ENCODE peak calls at places on chromosomes 13 and 19, in four cellular contexts. One of them, this sample, is unnamed.

GRCh38 chr13:78595819-78596700 is 7.3 kb downstream of the POU4F1 start:
- DNase-seq in fibroblast of lung: no peak
- DNase-seq in epithelial cell of esophagus: no peak
- DNase-seq in tibial artery: no peak
- DNase-seq in this sample: no peak

GRCh38 chr13:101474419-101474957 is 22.0 kb downstream of the ITGBL1 start:
- DNase-seq in fibroblast of lung: peak
- DNase-seq in tibial artery: peak
- DNase-seq in epithelial cell of esophagus: peak
- DNase-seq in this sample: no peak

GRCh38 chr19:45774765-45775164 is 5.7 kb upstream of the SIX5 start:
- DNase-seq in tibial artery: no peak
- DNase-seq in fibroblast of lung: no peak
- DNase-seq in epithelial cell of esophagus: no peak
- DNase-seq in this sample: no peak

GRCh38 chr19:48302600-48302959 is 22.8 kb upstream of the EMP3 start:
- DNase-seq in tibial artery: no peak
- DNase-seq in epithelial cell of esophagus: no peak
- DNase-seq in fibroblast of lung: no peak
- DNase-seq in this sample: no peak

GRCh38 chr13:35990196-35990595 is 141.0 kb downstream of the DCLK1 start:
- DNase-seq in tibial artery: no peak
- DNase-seq in fibroblast of lung: no peak
- DNase-seq in epithelial cell of esophagus: no peak
- DNase-seq in this sample: no peak

GRCh38 chr13:90792335-90792734 is 555.2 kb upstream of the MIR17HG start:
- DNase-seq in fibroblast of lung: peak
- DNase-seq in epithelial cell of esophagus: peak
- DNase-seq in tibial artery: no peak
- DNase-seq in this sample: no peak

GRCh38 chr19:58059003-58059671 is at the start of gene ZNF135:
- DNase-seq in epithelial cell of esophagus: peak
- DNase-seq in fibroblast of lung: peak
- DNase-seq in tibial artery: peak
- DNase-seq in this sample: peak

GRCh38 chr19:58386166-58386575 is 898 bp upstream of the RPS5 start:
- DNase-seq in fibroblast of lung: no peak
- DNase-seq in epithelial cell of esophagus: no peak
- DNase-seq in tibial artery: no peak
- DNase-seq in this sample: no peak

GRCh38 chr13:74067818-74068217 is 66.4 kb downstream of the KLF12 start:
- DNase-seq in tibial artery: no peak
- DNase-seq in fibroblast of lung: peak
- DNase-seq in epithelial cell of esophagus: peak
- DNase-seq in this sample: no peak

GRCh38 chr13:18936104-18936503 is 245.5 kb downstream of the TUBA3C start:
- DNase-seq in tibial artery: no peak
- DNase-seq in epithelial cell of esophagus: no peak
- DNase-seq in fibroblast of lung: no peak
- DNase-seq in this sample: no peak

GRCh38 chr19:10565028-10565566 is 713 bp downstream of the KRI1 start:
- DNase-seq in epithelial cell of esophagus: peak
- DNase-seq in fibroblast of lung: peak
- DNase-seq in tibial artery: peak
- DNase-seq in this sample: no peak

GRCh38 chr19:1417681-1418493 is 10.5 kb downstream of the DAZAP1 start:
- DNase-seq in tibial artery: no peak
- DNase-seq in epithelial cell of esophagus: no peak
- DNase-seq in fibroblast of lung: no peak
- DNase-seq in this sample: no peak

GRCh38 chr13:61128850-61129645 is 286.6 kb downstream of the PCDH20 start:
- DNase-seq in fibroblast of lung: peak
- DNase-seq in tibial artery: no peak
- DNase-seq in epithelial cell of esophagus: peak
- DNase-seq in this sample: no peak

GRCh38 chr19:30173593-30174356 is 198.4 kb upstream of the ZNF536 start:
- DNase-seq in fibroblast of lung: no peak
- DNase-seq in tibial artery: no peak
- DNase-seq in epithelial cell of esophagus: no peak
- DNase-seq in this sample: no peak

GRCh38 chr13:75132800-75133695 is 348.9 kb downstream of the TBC1D4 start:
- DNase-seq in tibial artery: no peak
- DNase-seq in epithelial cell of esophagus: no peak
- DNase-seq in fibroblast of lung: peak
- DNase-seq in this sample: no peak

GRCh38 chr19:10712754-10713153 is 5.1 kb upstream of the DNM2 start:
- DNase-seq in tibial artery: no peak
- DNase-seq in fibroblast of lung: no peak
- DNase-seq in epithelial cell of esophagus: no peak
- DNase-seq in this sample: no peak

GRCh38 chr19:45211751-45212381 is 33.3 kb downstream of the BLOC1S3 start:
- DNase-seq in epithelial cell of esophagus: no peak
- DNase-seq in tibial artery: no peak
- DNase-seq in fibroblast of lung: peak
- DNase-seq in this sample: no peak

GRCh38 chr13:100089633-100090032 is 740 bp downstream of the PCCA start:
- DNase-seq in tibial artery: no peak
- DNase-seq in epithelial cell of esophagus: peak
- DNase-seq in fibroblast of lung: peak
- DNase-seq in this sample: no peak

GRCh38 chr19:38361633-38362075 is 12.7 kb upstream of the PSMD8 start:
- DNase-seq in epithelial cell of esophagus: peak
- DNase-seq in fibroblast of lung: peak
- DNase-seq in tibial artery: peak
- DNase-seq in this sample: no peak

GRCh38 chr13:113169277-113170272 is 11.1 kb downstream of the PROZ start:
- DNase-seq in tibial artery: no peak
- DNase-seq in fibroblast of lung: no peak
- DNase-seq in epithelial cell of esophagus: no peak
- DNase-seq in this sample: no peak

GRCh38 chr13:87128006-87128405 is 543.2 kb upstream of the SLITRK5 start:
- DNase-seq in epithelial cell of esophagus: peak
- DNase-seq in tibial artery: no peak
- DNase-seq in fibroblast of lung: peak
- DNase-seq in this sample: no peak

GRCh38 chr13:30704596-30704995 is 30.7 kb upstream of the ALOX5AP start:
- DNase-seq in epithelial cell of esophagus: no peak
- DNase-seq in tibial artery: no peak
- DNase-seq in fibroblast of lung: no peak
- DNase-seq in this sample: no peak

GRCh38 chr13:30705672-30706071 is 29.7 kb upstream of the ALOX5AP start:
- DNase-seq in tibial artery: no peak
- DNase-seq in fibroblast of lung: no peak
- DNase-seq in epithelial cell of esophagus: peak
- DNase-seq in this sample: no peak

GRCh38 chr13:30698488-30699005 is 36.8 kb upstream of the ALOX5AP start:
- DNase-seq in epithelial cell of esophagus: no peak
- DNase-seq in tibial artery: no peak
- DNase-seq in fibroblast of lung: no peak
- DNase-seq in this sample: no peak

GRCh38 chr13:30700364-30700763 is 35.0 kb upstream of the ALOX5AP start:
- DNase-seq in tibial artery: no peak
- DNase-seq in fibroblast of lung: no peak
- DNase-seq in epithelial cell of esophagus: no peak
- DNase-seq in this sample: no peak

DNA sequence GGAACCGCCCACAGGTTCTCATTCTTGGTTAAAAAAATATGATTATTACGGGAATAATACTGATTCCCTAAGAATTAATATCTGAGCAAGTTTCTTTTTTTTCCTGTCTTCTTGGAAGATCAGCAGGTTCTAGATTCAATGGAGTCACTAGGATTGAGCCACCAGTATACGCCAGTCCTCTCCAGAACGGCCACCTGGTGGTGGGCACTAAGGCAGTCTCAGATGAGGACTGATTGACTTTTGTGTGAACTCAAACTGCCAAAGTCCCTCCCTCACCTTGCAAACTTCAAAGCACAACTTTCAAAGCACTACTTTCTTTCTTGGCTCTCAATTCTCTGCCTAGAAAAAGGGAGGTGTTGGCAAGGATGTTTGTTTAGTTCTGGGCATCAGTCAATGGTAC is 33.3 kb upstream of the ALOX5AP start:
- DNase-seq in fibroblast of lung: no peak
- DNase-seq in tibial artery: no peak
- DNase-seq in epithelial cell of esophagus: no peak
- DNase-seq in this sample: no peak
- TF ChIP-seq CTCF in fibroblast of lung: no peak
- TF ChIP-seq CTCF in tibial artery: no peak
- TF ChIP-seq CTCF in epithelial cell of esophagus: no peak
- TF ChIP-seq CTCF in this sample: no peak

GRCh38 chr13:111461445-111462149 is 141.2 kb downstream of the TEX29 start:
- DNase-seq in fibroblast of lung: no peak
- DNase-seq in epithelial cell of esophagus: no peak
- DNase-seq in tibial artery: no peak
- DNase-seq in this sample: no peak
- TF ChIP-seq CTCF in fibroblast of lung: no peak
- TF ChIP-seq CTCF in epithelial cell of esophagus: no peak
- TF ChIP-seq CTCF in tibial artery: no peak
- TF ChIP-seq CTCF in this sample: no peak

GRCh38 chr13:33057019-33057785 is 41.0 kb downstream of the KL start:
- DNase-seq in fibroblast of lung: no peak
- DNase-seq in epithelial cell of esophagus: peak
- DNase-seq in tibial artery: peak
- DNase-seq in this sample: no peak
- TF ChIP-seq CTCF in fibroblast of lung: peak
- TF ChIP-seq CTCF in epithelial cell of esophagus: peak
- TF ChIP-seq CTCF in tibial artery: peak
- TF ChIP-seq CTCF in this sample: no peak

GRCh38 chr19:15263361-15263985 is 31.2 kb upstream of the EPHX3 start:
- DNase-seq in epithelial cell of esophagus: no peak
- DNase-seq in tibial artery: no peak
- DNase-seq in fibroblast of lung: no peak
- DNase-seq in this sample: no peak

GRCh38 chr19:15259900-15260299 is 27.7 kb upstream of the EPHX3 start:
- DNase-seq in fibroblast of lung: no peak
- DNase-seq in tibial artery: no peak
- DNase-seq in epithelial cell of esophagus: no peak
- DNase-seq in this sample: no peak

GRCh38 chr19:15264061-15264932 is 32.0 kb upstream of the EPHX3 start:
- DNase-seq in tibial artery: peak
- DNase-seq in epithelial cell of esophagus: peak
- DNase-seq in fibroblast of lung: peak
- DNase-seq in this sample: peak

GRCh38 chr19:15260939-15261338 is 28.7 kb upstream of the EPHX3 start:
- DNase-seq in fibroblast of lung: no peak
- DNase-seq in tibial artery: no peak
- DNase-seq in epithelial cell of esophagus: no peak
- DNase-seq in this sample: no peak

GRCh38 chr19:15262011-15262410 is 29.8 kb upstream of the EPHX3 start:
- DNase-seq in epithelial cell of esophagus: no peak
- DNase-seq in fibroblast of lung: no peak
- DNase-seq in tibial artery: no peak
- DNase-seq in this sample: no peak
- TF ChIP-seq CTCF in epithelial cell of esophagus: no peak
- TF ChIP-seq CTCF in fibroblast of lung: no peak
- TF ChIP-seq CTCF in tibial artery: no peak
- TF ChIP-seq CTCF in this sample: no peak

DNA sequence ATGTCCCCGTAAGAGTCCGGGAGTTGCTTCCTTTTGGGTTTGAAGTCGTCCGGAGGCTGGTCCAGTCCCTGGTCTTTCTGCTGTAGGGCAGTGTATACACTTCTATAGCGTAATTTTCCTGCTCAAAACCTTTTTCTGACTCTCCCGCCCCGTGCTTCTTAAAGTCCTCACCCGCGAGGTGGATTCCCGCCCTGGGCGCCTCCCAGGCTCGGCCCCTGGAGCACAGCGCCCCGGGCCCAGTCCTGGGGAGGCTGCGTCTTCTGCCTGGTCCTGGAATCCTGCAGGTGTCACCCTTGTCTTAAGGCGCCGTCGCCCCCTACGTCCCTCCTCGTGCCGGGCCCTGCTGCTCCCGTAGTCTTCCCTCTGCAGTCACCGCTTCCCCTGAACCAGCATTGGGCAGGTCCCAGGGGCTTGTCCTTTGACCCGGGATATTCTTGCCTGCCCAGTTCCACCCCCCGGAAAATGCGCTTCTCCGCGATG is 34.4 kb upstream of the ZNF808 start:
- DNase-seq in epithelial cell of esophagus: peak
- DNase-seq in tibial artery: no peak
- DNase-seq in fibroblast of lung: no peak
- DNase-seq in this sample: no peak
- TF ChIP-seq CTCF in epithelial cell of esophagus: no peak
- TF ChIP-seq CTCF in tibial artery: no peak
- TF ChIP-seq CTCF in fibroblast of lung: no peak
- TF ChIP-seq CTCF in this sample: no peak

GRCh38 chr19:13089139-13089856 is 13.4 kb downstream of the LYL1 start:
- DNase-seq in tibial artery: no peak
- DNase-seq in fibroblast of lung: no peak
- DNase-seq in epithelial cell of esophagus: no peak
- DNase-seq in this sample: no peak
- TF ChIP-seq CTCF in tibial artery: peak
- TF ChIP-seq CTCF in fibroblast of lung: peak
- TF ChIP-seq CTCF in epithelial cell of esophagus: peak
- TF ChIP-seq CTCF in this sample: no peak

DNA sequence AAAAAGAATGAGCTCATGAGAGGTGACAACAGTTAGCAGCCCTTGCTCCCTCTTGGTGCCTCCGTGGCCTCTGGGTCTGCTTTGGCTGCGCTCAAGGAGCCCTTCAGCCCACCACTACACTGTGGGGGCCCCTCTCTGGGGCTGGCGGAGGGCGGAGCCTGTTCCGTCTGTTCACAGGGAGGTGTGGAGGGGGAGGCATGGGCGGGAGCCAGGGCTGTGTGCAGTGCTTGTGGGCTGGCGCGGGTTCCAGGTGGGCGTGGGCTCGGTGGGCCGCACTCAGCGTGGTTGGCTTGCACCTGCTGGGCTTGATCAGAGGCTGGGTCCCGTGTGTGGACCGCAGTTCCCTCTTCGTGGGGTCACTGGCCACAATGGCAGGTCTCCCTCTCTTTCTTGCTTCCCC is 953.4 kb upstream of the PRR20A start:
- DNase-seq in epithelial cell of esophagus: no peak
- DNase-seq in fibroblast of lung: no peak
- DNase-seq in tibial artery: no peak
- DNase-seq in this sample: no peak
- TF ChIP-seq CTCF in epithelial cell of esophagus: no peak
- TF ChIP-seq CTCF in fibroblast of lung: no peak
- TF ChIP-seq CTCF in tibial artery: no peak
- TF ChIP-seq CTCF in this sample: no peak